ENCODE peak calls at places on chromosome 3, in seven cellular contexts. K is activated CD8-positive, alpha-beta memory T cell treated with anti-CD3 and anti-CD28 coated beads for 24 hours; R is stimulated activated CD8-positive, alpha-beta memory T cell treated with anti-CD3 and anti-CD28 coated beads, Interleukin-7, amount 100 ng/mL, for 1 hour; U is stimulated activated naive CD8-positive, alpha-beta T cell treated with anti-CD3 and anti-CD28 coated beads, Interleukin-15, amount 100 ng/mL, for 72 hours; Y is HEK293T; H is psoas muscle; X is non-pigmented ciliary epithelial cell. V is an unnamed sample.

GRCh38 chr3:80297720-80298119 is 529.9 kb upstream of the ROBO1 start:
- DNase-seq in K (no peak), R (no peak), U (no peak), Y (no peak), H (no peak), X (no peak), V (no peak)

GRCh38 chr3:158794936-158795518 is 6.8 kb upstream of the MFSD1 start:
- DNase-seq in K (no peak), R (no peak), U (no peak), Y (peak; percentile 32), H (no peak), X (no peak), V (peak; percentile 53)

GRCh38 chr3:115706311-115706829 is 83.1 kb downstream of the GAP43 start:
- DNase-seq in K (no peak), R (no peak), U (no peak), Y (no peak), H (no peak), X (no peak), V (no peak)

GRCh38 chr3:58659051-58659675 is 7.4 kb downstream of the FAM3D start:
- DNase-seq in K (no peak), R (no peak), U (no peak), Y (peak; percentile 49), H (no peak), X (no peak), V (no peak)

GRCh38 chr3:169575381-169575780 is 88.1 kb downstream of the MECOM start:
- DNase-seq in K (no peak), R (no peak), U (no peak), Y (no peak), H (no peak), X (peak; percentile 13), V (peak; percentile 80)

GRCh38 chr3:58271901-58272501 is 34.0 kb upstream of the RPP14 start:
- DNase-seq in K (no peak), R (no peak), U (no peak), Y (no peak), H (no peak), X (peak; percentile 67), V (no peak)

GRCh38 chr3:41853495-41853894 is 108.4 kb downstream of the ULK4 start:
- DNase-seq in K (no peak), R (no peak), U (no peak), Y (no peak), H (no peak), X (no peak), V (no peak)

GRCh38 chr3:197835509-197835908 is 44.5 kb downstream of the LRCH3 start:
- DNase-seq in K (no peak), R (no peak), U (no peak), Y (no peak), H (no peak), X (no peak), V (no peak)

GRCh38 chr3:56761887-56762605 is 39.7 kb downstream of the ARHGEF3 start:
- DNase-seq in K (peak; percentile 50), R (no peak), U (no peak), Y (no peak), H (no peak), X (no peak), V (no peak)

GRCh38 chr3:160869825-160870224 is 113.8 kb downstream of the PPM1L start:
- DNase-seq in K (no peak), R (no peak), U (no peak), Y (peak; percentile 15), H (peak; percentile 75), X (no peak), V (no peak)

GRCh38 chr3:159322322-159322939 is 520.6 kb downstream of the MFSD1 start:
- DNase-seq in K (no peak), R (no peak), U (peak; percentile 3), Y (peak; percentile 76), H (peak; percentile 53), X (no peak), V (peak; percentile 18)